ENCODE peak calls at places on chromosomes 11 and 22, in eight cellular contexts. One of them, this sample, is unnamed.

GRCh38 chr22:36467946-36468345 is 13.5 kb downstream of the TXN2 start:
- DNase-seq in AG08396: peak
- DNase-seq in T1000: peak
- DNase-seq in H9: no peak
- DNase-seq in tibial nerve: no peak
- DNase-seq in activated naive CD4-positive, alpha-beta T cell: no peak
- DNase-seq in amniotic stem cell: peak
- DNase-seq in AG09319: peak
- DNase-seq in this sample: peak

GRCh38 chr11:121886956-121887355 is 229.1 kb downstream of the BLID start:
- DNase-seq in AG08396: no peak
- DNase-seq in T1000: no peak
- DNase-seq in H9: no peak
- DNase-seq in tibial nerve: no peak
- DNase-seq in activated naive CD4-positive, alpha-beta T cell: no peak
- DNase-seq in amniotic stem cell: no peak
- DNase-seq in AG09319: no peak
- DNase-seq in this sample: no peak

GRCh38 chr11:834371-835316 is 1.9 kb downstream of the CD151 start:
- DNase-seq in AG08396: peak
- DNase-seq in T1000: peak
- DNase-seq in H9: peak
- DNase-seq in tibial nerve: no peak
- DNase-seq in activated naive CD4-positive, alpha-beta T cell: no peak
- DNase-seq in amniotic stem cell: peak
- DNase-seq in AG09319: peak
- DNase-seq in this sample: peak

GRCh38 chr11:97461934-97462333 is 1072.1 kb downstream of the JRKL start:
- DNase-seq in AG08396: no peak
- DNase-seq in T1000: no peak
- DNase-seq in H9: no peak
- DNase-seq in tibial nerve: no peak
- DNase-seq in activated naive CD4-positive, alpha-beta T cell: no peak
- DNase-seq in amniotic stem cell: no peak
- DNase-seq in AG09319: no peak
- DNase-seq in this sample: no peak

GRCh38 chr22:32636884-32637283 is 162.3 kb downstream of the FBXO7 start:
- DNase-seq in AG08396: no peak
- DNase-seq in T1000: no peak
- DNase-seq in H9: no peak
- DNase-seq in tibial nerve: no peak
- DNase-seq in activated naive CD4-positive, alpha-beta T cell: no peak
- DNase-seq in amniotic stem cell: no peak
- DNase-seq in AG09319: no peak
- DNase-seq in this sample: peak

GRCh38 chr11:961921-962320 is 36.3 kb downstream of the AP2A2 start:
- DNase-seq in AG08396: no peak
- DNase-seq in T1000: no peak
- DNase-seq in H9: no peak
- DNase-seq in tibial nerve: no peak
- DNase-seq in activated naive CD4-positive, alpha-beta T cell: no peak
- DNase-seq in amniotic stem cell: no peak
- DNase-seq in AG09319: no peak
- DNase-seq in this sample: no peak

GRCh38 chr11:62418136-62418535 is 697 bp upstream of the SCGB1A1 start:
- DNase-seq in AG08396: no peak
- DNase-seq in T1000: no peak
- DNase-seq in H9: no peak
- DNase-seq in tibial nerve: no peak
- DNase-seq in activated naive CD4-positive, alpha-beta T cell: no peak
- DNase-seq in amniotic stem cell: no peak
- DNase-seq in AG09319: no peak
- DNase-seq in this sample: no peak

GRCh38 chr22:22817468-22818201 is 70.0 kb upstream of the IGLL5 start:
- DNase-seq in AG08396: no peak
- DNase-seq in T1000: no peak
- DNase-seq in H9: no peak
- DNase-seq in tibial nerve: no peak
- DNase-seq in activated naive CD4-positive, alpha-beta T cell: no peak
- DNase-seq in amniotic stem cell: no peak
- DNase-seq in AG09319: no peak
- DNase-seq in this sample: no peak

GRCh38 chr11:12126352-12127019 is 16.1 kb downstream of the MICAL2 start:
- DNase-seq in AG08396: peak
- DNase-seq in T1000: no peak
- DNase-seq in H9: no peak
- DNase-seq in tibial nerve: no peak
- DNase-seq in activated naive CD4-positive, alpha-beta T cell: no peak
- DNase-seq in amniotic stem cell: no peak
- DNase-seq in AG09319: peak
- DNase-seq in this sample: peak

GRCh38 chr22:37274380-37274862 is 7.9 kb upstream of the CYTH4 start:
- DNase-seq in AG08396: no peak
- DNase-seq in T1000: no peak
- DNase-seq in H9: no peak
- DNase-seq in tibial nerve: no peak
- DNase-seq in activated naive CD4-positive, alpha-beta T cell: no peak
- DNase-seq in amniotic stem cell: no peak
- DNase-seq in AG09319: no peak
- DNase-seq in this sample: no peak

GRCh38 chr11:57798905-57799559 is 37.4 kb downstream of the CTNND1 start:
- DNase-seq in AG08396: peak
- DNase-seq in T1000: no peak
- DNase-seq in H9: no peak
- DNase-seq in tibial nerve: no peak
- DNase-seq in activated naive CD4-positive, alpha-beta T cell: no peak
- DNase-seq in amniotic stem cell: no peak
- DNase-seq in AG09319: peak
- DNase-seq in this sample: peak

GRCh38 chr22:31192513-31192912 is 19.6 kb upstream of the LIMK2 start:
- DNase-seq in AG08396: no peak
- DNase-seq in T1000: no peak
- DNase-seq in H9: no peak
- DNase-seq in tibial nerve: no peak
- DNase-seq in activated naive CD4-positive, alpha-beta T cell: no peak
- DNase-seq in amniotic stem cell: no peak
- DNase-seq in AG09319: peak
- DNase-seq in this sample: peak

GRCh38 chr22:31681625-31682345 is 19.8 kb upstream of the PISD start:
- DNase-seq in AG08396: peak
- DNase-seq in T1000: no peak
- DNase-seq in H9: no peak
- DNase-seq in tibial nerve: no peak
- DNase-seq in activated naive CD4-positive, alpha-beta T cell: no peak
- DNase-seq in amniotic stem cell: no peak
- DNase-seq in AG09319: peak
- DNase-seq in this sample: peak

GRCh38 chr11:27274854-27275395 is 88.1 kb downstream of the CCDC34 start:
- DNase-seq in AG08396: no peak
- DNase-seq in T1000: no peak
- DNase-seq in H9: no peak
- DNase-seq in tibial nerve: no peak
- DNase-seq in activated naive CD4-positive, alpha-beta T cell: no peak
- DNase-seq in amniotic stem cell: no peak
- DNase-seq in AG09319: no peak
- DNase-seq in this sample: no peak

GRCh38 chr22:21677606-21678443 is 12.0 kb downstream of the PPIL2 start:
- DNase-seq in AG08396: no peak
- DNase-seq in T1000: no peak
- DNase-seq in H9: no peak
- DNase-seq in tibial nerve: no peak
- DNase-seq in activated naive CD4-positive, alpha-beta T cell: no peak
- DNase-seq in amniotic stem cell: no peak
- DNase-seq in AG09319: no peak
- DNase-seq in this sample: no peak

GRCh38 chr11:59207988-59208432 is 4.7 kb downstream of the MPEG1 start:
- DNase-seq in AG08396: peak
- DNase-seq in T1000: no peak
- DNase-seq in H9: no peak
- DNase-seq in tibial nerve: no peak
- DNase-seq in activated naive CD4-positive, alpha-beta T cell: no peak
- DNase-seq in amniotic stem cell: peak
- DNase-seq in AG09319: no peak
- DNase-seq in this sample: peak

GRCh38 chr11:61830318-61831105 is 2.4 kb downstream of the FADS2 start:
- DNase-seq in AG08396: peak
- DNase-seq in T1000: no peak
- DNase-seq in H9: no peak
- DNase-seq in tibial nerve: no peak
- DNase-seq in activated naive CD4-positive, alpha-beta T cell: no peak
- DNase-seq in amniotic stem cell: no peak
- DNase-seq in AG09319: no peak
- DNase-seq in this sample: peak

GRCh38 chr11:86608251-86608799 is 64.1 kb downstream of the ME3 start:
- DNase-seq in AG08396: peak
- DNase-seq in T1000: peak
- DNase-seq in H9: peak
- DNase-seq in tibial nerve: peak
- DNase-seq in activated naive CD4-positive, alpha-beta T cell: no peak
- DNase-seq in amniotic stem cell: peak
- DNase-seq in AG09319: peak
- DNase-seq in this sample: peak

GRCh38 chr11:34926101-34926830 is 9.8 kb downstream of the PDHX start:
- DNase-seq in AG08396: peak
- DNase-seq in T1000: no peak
- DNase-seq in H9: no peak
- DNase-seq in tibial nerve: no peak
- DNase-seq in activated naive CD4-positive, alpha-beta T cell: no peak
- DNase-seq in amniotic stem cell: peak
- DNase-seq in AG09319: no peak
- DNase-seq in this sample: peak

GRCh38 chr11:113992459-113993105 is 17.7 kb downstream of the HTR3A start:
- DNase-seq in AG08396: no peak
- DNase-seq in T1000: no peak
- DNase-seq in H9: no peak
- DNase-seq in tibial nerve: no peak
- DNase-seq in activated naive CD4-positive, alpha-beta T cell: no peak
- DNase-seq in amniotic stem cell: no peak
- DNase-seq in AG09319: no peak
- DNase-seq in this sample: no peak

GRCh38 chr22:49364398-49364797 is 463.3 kb downstream of the BRD1 start:
- DNase-seq in AG08396: no peak
- DNase-seq in T1000: no peak
- DNase-seq in H9: no peak
- DNase-seq in tibial nerve: no peak
- DNase-seq in activated naive CD4-positive, alpha-beta T cell: no peak
- DNase-seq in amniotic stem cell: no peak
- DNase-seq in AG09319: no peak
- DNase-seq in this sample: no peak